ENCODE peak calls at places on chromosomes 11 and 22, in eight cellular contexts. One of them, this sample, is unnamed.

GRCh38 chr11:34305095-34305692 is 52.6 kb downstream of the ABTB2 start:
- DNase-seq in DMS53: no peak
- DNase-seq in KG1: no peak
- DNase-seq in activated naive CD8-positive, alpha-beta T cell treated with anti-CD3 and anti-CD28 coated beads, Interleukin-2, amount 50 U/mL, for 24 hours: no peak
- DNase-seq in activated T-cell treated with anti-CD3 and anti-CD28 coated beads, Interleukin-2, amount 50 U/mL, for 72 hours: no peak
- DNase-seq in mucosa of descending colon: no peak
- DNase-seq in HTR-8/SVneo: no peak
- DNase-seq in NCI-H1105 treated with DMSO at 0.1 percent for 48 hours: no peak
- DNase-seq in this sample: no peak

GRCh38 chr22:40768187-40768586 is 51.0 kb downstream of the SLC25A17 start:
- DNase-seq in mucosa of descending colon: no peak
- DNase-seq in KG1: no peak
- DNase-seq in NCI-H1105 treated with DMSO at 0.1 percent for 48 hours: no peak
- DNase-seq in DMS53: no peak
- DNase-seq in activated naive CD8-positive, alpha-beta T cell treated with anti-CD3 and anti-CD28 coated beads, Interleukin-2, amount 50 U/mL, for 24 hours: no peak
- DNase-seq in activated T-cell treated with anti-CD3 and anti-CD28 coated beads, Interleukin-2, amount 50 U/mL, for 72 hours: no peak
- DNase-seq in HTR-8/SVneo: no peak
- DNase-seq in this sample: no peak

GRCh38 chr11:45252134-45252856 is 33.8 kb downstream of the SYT13 start:
- DNase-seq in activated T-cell treated with anti-CD3 and anti-CD28 coated beads, Interleukin-2, amount 50 U/mL, for 72 hours: peak
- DNase-seq in NCI-H1105 treated with DMSO at 0.1 percent for 48 hours: no peak
- DNase-seq in mucosa of descending colon: peak
- DNase-seq in HTR-8/SVneo: peak
- DNase-seq in activated naive CD8-positive, alpha-beta T cell treated with anti-CD3 and anti-CD28 coated beads, Interleukin-2, amount 50 U/mL, for 24 hours: peak
- DNase-seq in KG1: no peak
- DNase-seq in DMS53: peak
- DNase-seq in this sample: no peak

GRCh38 chr22:49676783-49677494 is 150.7 kb downstream of the BRD1 start:
- DNase-seq in KG1: no peak
- DNase-seq in HTR-8/SVneo: no peak
- DNase-seq in activated T-cell treated with anti-CD3 and anti-CD28 coated beads, Interleukin-2, amount 50 U/mL, for 72 hours: no peak
- DNase-seq in activated naive CD8-positive, alpha-beta T cell treated with anti-CD3 and anti-CD28 coated beads, Interleukin-2, amount 50 U/mL, for 24 hours: no peak
- DNase-seq in mucosa of descending colon: no peak
- DNase-seq in NCI-H1105 treated with DMSO at 0.1 percent for 48 hours: no peak
- DNase-seq in DMS53: no peak
- DNase-seq in this sample: no peak

GRCh38 chr22:17260950-17261349 is 41.7 kb upstream of the ADA2 start:
- DNase-seq in DMS53: no peak
- DNase-seq in activated T-cell treated with anti-CD3 and anti-CD28 coated beads, Interleukin-2, amount 50 U/mL, for 72 hours: no peak
- DNase-seq in activated naive CD8-positive, alpha-beta T cell treated with anti-CD3 and anti-CD28 coated beads, Interleukin-2, amount 50 U/mL, for 24 hours: no peak
- DNase-seq in mucosa of descending colon: no peak
- DNase-seq in KG1: no peak
- DNase-seq in NCI-H1105 treated with DMSO at 0.1 percent for 48 hours: no peak
- DNase-seq in HTR-8/SVneo: no peak
- DNase-seq in this sample: no peak

GRCh38 chr11:62269654-62270278 is at the start of gene SCGB2A2:
- DNase-seq in activated naive CD8-positive, alpha-beta T cell treated with anti-CD3 and anti-CD28 coated beads, Interleukin-2, amount 50 U/mL, for 24 hours: no peak
- DNase-seq in KG1: no peak
- DNase-seq in mucosa of descending colon: no peak
- DNase-seq in DMS53: peak
- DNase-seq in NCI-H1105 treated with DMSO at 0.1 percent for 48 hours: no peak
- DNase-seq in HTR-8/SVneo: no peak
- DNase-seq in activated T-cell treated with anti-CD3 and anti-CD28 coated beads, Interleukin-2, amount 50 U/mL, for 72 hours: no peak
- DNase-seq in this sample: no peak

GRCh38 chr11:128187829-128188228 is 399.5 kb downstream of the ETS1 start:
- DNase-seq in DMS53: peak
- DNase-seq in HTR-8/SVneo: no peak
- DNase-seq in activated naive CD8-positive, alpha-beta T cell treated with anti-CD3 and anti-CD28 coated beads, Interleukin-2, amount 50 U/mL, for 24 hours: no peak
- DNase-seq in mucosa of descending colon: no peak
- DNase-seq in activated T-cell treated with anti-CD3 and anti-CD28 coated beads, Interleukin-2, amount 50 U/mL, for 72 hours: no peak
- DNase-seq in NCI-H1105 treated with DMSO at 0.1 percent for 48 hours: peak
- DNase-seq in KG1: no peak
- DNase-seq in this sample: no peak

GRCh38 chr11:125374398-125374797 is 121.7 kb downstream of the FEZ1 start:
- DNase-seq in NCI-H1105 treated with DMSO at 0.1 percent for 48 hours: no peak
- DNase-seq in mucosa of descending colon: no peak
- DNase-seq in HTR-8/SVneo: no peak
- DNase-seq in KG1: no peak
- DNase-seq in DMS53: no peak
- DNase-seq in activated naive CD8-positive, alpha-beta T cell treated with anti-CD3 and anti-CD28 coated beads, Interleukin-2, amount 50 U/mL, for 24 hours: no peak
- DNase-seq in activated T-cell treated with anti-CD3 and anti-CD28 coated beads, Interleukin-2, amount 50 U/mL, for 72 hours: no peak
- DNase-seq in this sample: no peak

GRCh38 chr11:19792510-19792909 is 79.9 kb downstream of the NAV2 start:
- DNase-seq in activated T-cell treated with anti-CD3 and anti-CD28 coated beads, Interleukin-2, amount 50 U/mL, for 72 hours: no peak
- DNase-seq in activated naive CD8-positive, alpha-beta T cell treated with anti-CD3 and anti-CD28 coated beads, Interleukin-2, amount 50 U/mL, for 24 hours: no peak
- DNase-seq in mucosa of descending colon: no peak
- DNase-seq in HTR-8/SVneo: no peak
- DNase-seq in DMS53: no peak
- DNase-seq in NCI-H1105 treated with DMSO at 0.1 percent for 48 hours: no peak
- DNase-seq in KG1: no peak
- DNase-seq in this sample: no peak

GRCh38 chr11:824942-825341 is 2.8 kb upstream of the CRACR2B start:
- DNase-seq in activated T-cell treated with anti-CD3 and anti-CD28 coated beads, Interleukin-2, amount 50 U/mL, for 72 hours: no peak
- DNase-seq in DMS53: peak
- DNase-seq in NCI-H1105 treated with DMSO at 0.1 percent for 48 hours: peak
- DNase-seq in HTR-8/SVneo: no peak
- DNase-seq in KG1: no peak
- DNase-seq in mucosa of descending colon: no peak
- DNase-seq in activated naive CD8-positive, alpha-beta T cell treated with anti-CD3 and anti-CD28 coated beads, Interleukin-2, amount 50 U/mL, for 24 hours: no peak
- DNase-seq in this sample: no peak

GRCh38 chr11:22633354-22633902 is 7.8 kb upstream of the FANCF start:
- DNase-seq in HTR-8/SVneo: no peak
- DNase-seq in activated naive CD8-positive, alpha-beta T cell treated with anti-CD3 and anti-CD28 coated beads, Interleukin-2, amount 50 U/mL, for 24 hours: no peak
- DNase-seq in mucosa of descending colon: no peak
- DNase-seq in KG1: no peak
- DNase-seq in DMS53: peak
- DNase-seq in NCI-H1105 treated with DMSO at 0.1 percent for 48 hours: no peak
- DNase-seq in activated T-cell treated with anti-CD3 and anti-CD28 coated beads, Interleukin-2, amount 50 U/mL, for 72 hours: no peak
- DNase-seq in this sample: no peak

GRCh38 chr22:19769393-19769715 is 8.8 kb downstream of the TBX1 start:
- DNase-seq in HTR-8/SVneo: no peak
- DNase-seq in KG1: no peak
- DNase-seq in DMS53: no peak
- DNase-seq in mucosa of descending colon: no peak
- DNase-seq in activated T-cell treated with anti-CD3 and anti-CD28 coated beads, Interleukin-2, amount 50 U/mL, for 72 hours: no peak
- DNase-seq in activated naive CD8-positive, alpha-beta T cell treated with anti-CD3 and anti-CD28 coated beads, Interleukin-2, amount 50 U/mL, for 24 hours: no peak
- DNase-seq in NCI-H1105 treated with DMSO at 0.1 percent for 48 hours: no peak
- DNase-seq in this sample: no peak

GRCh38 chr11:119714590-119714989 is 14.4 kb downstream of the NECTIN1 start:
- DNase-seq in KG1: no peak
- DNase-seq in HTR-8/SVneo: no peak
- DNase-seq in DMS53: no peak
- DNase-seq in activated naive CD8-positive, alpha-beta T cell treated with anti-CD3 and anti-CD28 coated beads, Interleukin-2, amount 50 U/mL, for 24 hours: no peak
- DNase-seq in NCI-H1105 treated with DMSO at 0.1 percent for 48 hours: no peak
- DNase-seq in mucosa of descending colon: peak
- DNase-seq in activated T-cell treated with anti-CD3 and anti-CD28 coated beads, Interleukin-2, amount 50 U/mL, for 72 hours: no peak
- DNase-seq in this sample: no peak

GRCh38 chr22:45233827-45234226 is 6.9 kb downstream of the KIAA0930 start:
- DNase-seq in activated T-cell treated with anti-CD3 and anti-CD28 coated beads, Interleukin-2, amount 50 U/mL, for 72 hours: no peak
- DNase-seq in DMS53: no peak
- DNase-seq in HTR-8/SVneo: no peak
- DNase-seq in KG1: no peak
- DNase-seq in mucosa of descending colon: no peak
- DNase-seq in activated naive CD8-positive, alpha-beta T cell treated with anti-CD3 and anti-CD28 coated beads, Interleukin-2, amount 50 U/mL, for 24 hours: no peak
- DNase-seq in NCI-H1105 treated with DMSO at 0.1 percent for 48 hours: no peak
- DNase-seq in this sample: no peak

GRCh38 chr22:17945156-17945850 is 79.1 kb downstream of the MICAL3 start:
- DNase-seq in activated T-cell treated with anti-CD3 and anti-CD28 coated beads, Interleukin-2, amount 50 U/mL, for 72 hours: no peak
- DNase-seq in activated naive CD8-positive, alpha-beta T cell treated with anti-CD3 and anti-CD28 coated beads, Interleukin-2, amount 50 U/mL, for 24 hours: no peak
- DNase-seq in KG1: no peak
- DNase-seq in mucosa of descending colon: no peak
- DNase-seq in HTR-8/SVneo: no peak
- DNase-seq in NCI-H1105 treated with DMSO at 0.1 percent for 48 hours: no peak
- DNase-seq in DMS53: no peak
- DNase-seq in this sample: no peak

GRCh38 chr11:63999349-64000025 is 13.2 kb downstream of the OTUB1 start:
- DNase-seq in KG1: no peak
- DNase-seq in DMS53: no peak
- DNase-seq in NCI-H1105 treated with DMSO at 0.1 percent for 48 hours: peak
- DNase-seq in activated T-cell treated with anti-CD3 and anti-CD28 coated beads, Interleukin-2, amount 50 U/mL, for 72 hours: peak
- DNase-seq in HTR-8/SVneo: no peak
- DNase-seq in activated naive CD8-positive, alpha-beta T cell treated with anti-CD3 and anti-CD28 coated beads, Interleukin-2, amount 50 U/mL, for 24 hours: peak
- DNase-seq in mucosa of descending colon: peak
- DNase-seq in this sample: peak

GRCh38 chr11:67351275-67352005 is 1.9 kb downstream of the POLD4 start:
- DNase-seq in NCI-H1105 treated with DMSO at 0.1 percent for 48 hours: peak
- DNase-seq in activated T-cell treated with anti-CD3 and anti-CD28 coated beads, Interleukin-2, amount 50 U/mL, for 72 hours: peak
- DNase-seq in KG1: peak
- DNase-seq in activated naive CD8-positive, alpha-beta T cell treated with anti-CD3 and anti-CD28 coated beads, Interleukin-2, amount 50 U/mL, for 24 hours: peak
- DNase-seq in HTR-8/SVneo: peak
- DNase-seq in DMS53: peak
- DNase-seq in mucosa of descending colon: peak
- DNase-seq in this sample: peak

GRCh38 chr11:69698362-69698761 is 5.5 kb downstream of the FGF19 start:
- DNase-seq in DMS53: no peak
- DNase-seq in HTR-8/SVneo: no peak
- DNase-seq in mucosa of descending colon: no peak
- DNase-seq in KG1: no peak
- DNase-seq in activated naive CD8-positive, alpha-beta T cell treated with anti-CD3 and anti-CD28 coated beads, Interleukin-2, amount 50 U/mL, for 24 hours: no peak
- DNase-seq in NCI-H1105 treated with DMSO at 0.1 percent for 48 hours: no peak
- DNase-seq in activated T-cell treated with anti-CD3 and anti-CD28 coated beads, Interleukin-2, amount 50 U/mL, for 72 hours: no peak
- DNase-seq in this sample: no peak

GRCh38 chr11:839875-840617 is 2.3 kb downstream of the POLR2L start:
- DNase-seq in activated naive CD8-positive, alpha-beta T cell treated with anti-CD3 and anti-CD28 coated beads, Interleukin-2, amount 50 U/mL, for 24 hours: no peak
- DNase-seq in KG1: no peak
- DNase-seq in HTR-8/SVneo: no peak
- DNase-seq in NCI-H1105 treated with DMSO at 0.1 percent for 48 hours: no peak
- DNase-seq in activated T-cell treated with anti-CD3 and anti-CD28 coated beads, Interleukin-2, amount 50 U/mL, for 72 hours: no peak
- DNase-seq in mucosa of descending colon: no peak
- DNase-seq in DMS53: peak
- DNase-seq in this sample: no peak

GRCh38 chr11:73072935-73073481 is 69.1 kb downstream of the FCHSD2 start:
- DNase-seq in activated naive CD8-positive, alpha-beta T cell treated with anti-CD3 and anti-CD28 coated beads, Interleukin-2, amount 50 U/mL, for 24 hours: no peak
- DNase-seq in activated T-cell treated with anti-CD3 and anti-CD28 coated beads, Interleukin-2, amount 50 U/mL, for 72 hours: no peak
- DNase-seq in DMS53: peak
- DNase-seq in HTR-8/SVneo: no peak
- DNase-seq in mucosa of descending colon: no peak
- DNase-seq in KG1: no peak
- DNase-seq in NCI-H1105 treated with DMSO at 0.1 percent for 48 hours: no peak
- DNase-seq in this sample: no peak

GRCh38 chr11:73872746-73873412 is 3.8 kb downstream of the COA4 start:
- DNase-seq in HTR-8/SVneo: no peak
- DNase-seq in activated naive CD8-positive, alpha-beta T cell treated with anti-CD3 and anti-CD28 coated beads, Interleukin-2, amount 50 U/mL, for 24 hours: no peak
- DNase-seq in activated T-cell treated with anti-CD3 and anti-CD28 coated beads, Interleukin-2, amount 50 U/mL, for 72 hours: no peak
- DNase-seq in DMS53: no peak
- DNase-seq in mucosa of descending colon: no peak
- DNase-seq in NCI-H1105 treated with DMSO at 0.1 percent for 48 hours: no peak
- DNase-seq in KG1: no peak
- DNase-seq in this sample: no peak

GRCh38 chr11:44179173-44179572 is 83.7 kb downstream of the EXT2 start:
- DNase-seq in DMS53: no peak
- DNase-seq in activated naive CD8-positive, alpha-beta T cell treated with anti-CD3 and anti-CD28 coated beads, Interleukin-2, amount 50 U/mL, for 24 hours: no peak
- DNase-seq in mucosa of descending colon: no peak
- DNase-seq in NCI-H1105 treated with DMSO at 0.1 percent for 48 hours: no peak
- DNase-seq in KG1: no peak
- DNase-seq in activated T-cell treated with anti-CD3 and anti-CD28 coated beads, Interleukin-2, amount 50 U/mL, for 72 hours: no peak
- DNase-seq in HTR-8/SVneo: no peak
- DNase-seq in this sample: no peak

GRCh38 chr11:44421090-44421675 is 111.2 kb upstream of the ALX4 start:
- DNase-seq in NCI-H1105 treated with DMSO at 0.1 percent for 48 hours: no peak
- DNase-seq in DMS53: no peak
- DNase-seq in activated naive CD8-positive, alpha-beta T cell treated with anti-CD3 and anti-CD28 coated beads, Interleukin-2, amount 50 U/mL, for 24 hours: no peak
- DNase-seq in HTR-8/SVneo: no peak
- DNase-seq in KG1: no peak
- DNase-seq in activated T-cell treated with anti-CD3 and anti-CD28 coated beads, Interleukin-2, amount 50 U/mL, for 72 hours: no peak
- DNase-seq in mucosa of descending colon: no peak
- DNase-seq in this sample: no peak

GRCh38 chr11:78868563-78868962 is 293.9 kb upstream of the NARS2 start:
- DNase-seq in DMS53: no peak
- DNase-seq in mucosa of descending colon: no peak
- DNase-seq in KG1: no peak
- DNase-seq in activated T-cell treated with anti-CD3 and anti-CD28 coated beads, Interleukin-2, amount 50 U/mL, for 72 hours: no peak
- DNase-seq in activated naive CD8-positive, alpha-beta T cell treated with anti-CD3 and anti-CD28 coated beads, Interleukin-2, amount 50 U/mL, for 24 hours: no peak
- DNase-seq in NCI-H1105 treated with DMSO at 0.1 percent for 48 hours: no peak
- DNase-seq in HTR-8/SVneo: no peak
- DNase-seq in this sample: no peak

GRCh38 chr11:20035701-20036601 is 124.3 kb downstream of the DBX1 start:
- DNase-seq in DMS53: peak
- DNase-seq in HTR-8/SVneo: peak
- DNase-seq in activated naive CD8-positive, alpha-beta T cell treated with anti-CD3 and anti-CD28 coated beads, Interleukin-2, amount 50 U/mL, for 24 hours: no peak
- DNase-seq in NCI-H1105 treated with DMSO at 0.1 percent for 48 hours: peak
- DNase-seq in activated T-cell treated with anti-CD3 and anti-CD28 coated beads, Interleukin-2, amount 50 U/mL, for 72 hours: no peak
- DNase-seq in mucosa of descending colon: no peak
- DNase-seq in KG1: no peak
- DNase-seq in this sample: no peak

This sample was measured in T-helper 1 cell.